ENCODE peak calls at places on chromosomes 7 and 10, in ten cellular contexts. One of them, this sample, is unnamed.

GRCh38 chr10:67438605-67439258 is 257.3 kb downstream of the CTNNA3 start:
- DNase-seq in heart left ventricle: no peak
- DNase-seq in H7: no peak
- DNase-seq in body of pancreas: no peak
- DNase-seq in skeletal muscle cell: no peak
- DNase-seq in heart right ventricle: no peak
- DNase-seq in A549: peak; percentile 1
- DNase-seq in CD8-positive, alpha-beta T cell: no peak
- DNase-seq in sigmoid colon: no peak
- DNase-seq in HCT116: no peak
- DNase-seq in this sample: no peak

GRCh38 chr10:111087968-111088505 is 11.2 kb downstream of the ADRA2A start:
- DNase-seq in heart left ventricle: no peak
- DNase-seq in H7: no peak
- DNase-seq in body of pancreas: no peak
- DNase-seq in skeletal muscle cell: no peak
- DNase-seq in heart right ventricle: no peak
- DNase-seq in A549: no peak
- DNase-seq in CD8-positive, alpha-beta T cell: no peak
- DNase-seq in sigmoid colon: no peak
- DNase-seq in HCT116: no peak
- DNase-seq in this sample: no peak

GRCh38 chr7:12803542-12803941 is 116.1 kb downstream of the ARL4A start:
- DNase-seq in heart left ventricle: no peak
- DNase-seq in H7: no peak
- DNase-seq in body of pancreas: no peak
- DNase-seq in skeletal muscle cell: no peak
- DNase-seq in heart right ventricle: no peak
- DNase-seq in A549: no peak
- DNase-seq in CD8-positive, alpha-beta T cell: no peak
- DNase-seq in sigmoid colon: no peak
- DNase-seq in HCT116: no peak
- DNase-seq in this sample: no peak

GRCh38 chr7:3682028-3682712 is 381.1 kb downstream of the SDK1 start:
- DNase-seq in heart left ventricle: no peak
- DNase-seq in H7: no peak
- DNase-seq in body of pancreas: peak; percentile 35
- DNase-seq in skeletal muscle cell: no peak
- DNase-seq in heart right ventricle: no peak
- DNase-seq in A549: no peak
- DNase-seq in CD8-positive, alpha-beta T cell: no peak
- DNase-seq in sigmoid colon: peak; percentile 50
- DNase-seq in HCT116: no peak
- DNase-seq in this sample: no peak

GRCh38 chr10:20089884-20090283 is 273.7 kb downstream of the PLXDC2 start:
- DNase-seq in heart left ventricle: no peak
- DNase-seq in H7: no peak
- DNase-seq in body of pancreas: no peak
- DNase-seq in skeletal muscle cell: no peak
- DNase-seq in heart right ventricle: no peak
- DNase-seq in A549: no peak
- DNase-seq in CD8-positive, alpha-beta T cell: no peak
- DNase-seq in sigmoid colon: no peak
- DNase-seq in HCT116: no peak
- DNase-seq in this sample: no peak

GRCh38 chr10:69846252-69847000 is 44.7 kb downstream of the COL13A1 start:
- DNase-seq in heart left ventricle: no peak
- DNase-seq in H7: peak; percentile 73
- DNase-seq in body of pancreas: no peak
- DNase-seq in skeletal muscle cell: no peak
- DNase-seq in heart right ventricle: no peak
- DNase-seq in A549: no peak
- DNase-seq in CD8-positive, alpha-beta T cell: no peak
- DNase-seq in sigmoid colon: no peak
- DNase-seq in HCT116: no peak
- DNase-seq in this sample: peak; percentile 28

GRCh38 chr10:3151889-3152565 is 20.6 kb downstream of the PITRM1 start:
- DNase-seq in heart left ventricle: no peak
- DNase-seq in H7: no peak
- DNase-seq in body of pancreas: no peak
- DNase-seq in skeletal muscle cell: no peak
- DNase-seq in heart right ventricle: no peak
- DNase-seq in A549: no peak
- DNase-seq in CD8-positive, alpha-beta T cell: no peak
- DNase-seq in sigmoid colon: no peak
- DNase-seq in HCT116: no peak
- DNase-seq in this sample: no peak

GRCh38 chr10:5094265-5095205 is at the start of gene AKR1C3:
- DNase-seq in heart left ventricle: peak; percentile 24
- DNase-seq in H7: peak; percentile 39
- DNase-seq in body of pancreas: peak; percentile 18
- DNase-seq in skeletal muscle cell: peak; percentile 30
- DNase-seq in heart right ventricle: peak; percentile 9
- DNase-seq in A549: peak; percentile 94
- DNase-seq in CD8-positive, alpha-beta T cell: no peak
- DNase-seq in sigmoid colon: no peak
- DNase-seq in HCT116: peak; percentile 51
- DNase-seq in this sample: peak; percentile 57

GRCh38 chr10:71985542-71986250 is 21.5 kb downstream of the CHST3 start:
- DNase-seq in heart left ventricle: peak; percentile 57
- DNase-seq in H7: no peak
- DNase-seq in body of pancreas: no peak
- DNase-seq in skeletal muscle cell: peak; percentile 87
- DNase-seq in heart right ventricle: peak; percentile 66
- DNase-seq in A549: no peak
- DNase-seq in CD8-positive, alpha-beta T cell: no peak
- DNase-seq in sigmoid colon: no peak
- DNase-seq in HCT116: no peak
- DNase-seq in this sample: peak; percentile 26

GRCh38 chr10:58464956-58465355 is 47.7 kb upstream of the BICC1 start:
- DNase-seq in heart left ventricle: no peak
- DNase-seq in H7: peak; percentile 9
- DNase-seq in body of pancreas: no peak
- DNase-seq in skeletal muscle cell: no peak
- DNase-seq in heart right ventricle: no peak
- DNase-seq in A549: no peak
- DNase-seq in CD8-positive, alpha-beta T cell: no peak
- DNase-seq in sigmoid colon: no peak
- DNase-seq in HCT116: no peak
- DNase-seq in this sample: no peak

GRCh38 chr7:132541656-132542055 is 34.6 kb downstream of the PLXNA4 start:
- DNase-seq in heart left ventricle: no peak
- DNase-seq in H7: peak; percentile 60
- DNase-seq in body of pancreas: no peak
- DNase-seq in skeletal muscle cell: no peak
- DNase-seq in heart right ventricle: no peak
- DNase-seq in A549: no peak
- DNase-seq in CD8-positive, alpha-beta T cell: no peak
- DNase-seq in sigmoid colon: no peak
- DNase-seq in HCT116: no peak
- DNase-seq in this sample: no peak

GRCh38 chr7:140165422-140165821 is 11.4 kb downstream of the KDM7A start:
- DNase-seq in heart left ventricle: no peak
- DNase-seq in H7: no peak
- DNase-seq in body of pancreas: no peak
- DNase-seq in skeletal muscle cell: peak; percentile 75
- DNase-seq in heart right ventricle: no peak
- DNase-seq in A549: peak; percentile 50
- DNase-seq in CD8-positive, alpha-beta T cell: no peak
- DNase-seq in sigmoid colon: no peak
- DNase-seq in HCT116: peak; percentile 35
- DNase-seq in this sample: no peak

DNA sequence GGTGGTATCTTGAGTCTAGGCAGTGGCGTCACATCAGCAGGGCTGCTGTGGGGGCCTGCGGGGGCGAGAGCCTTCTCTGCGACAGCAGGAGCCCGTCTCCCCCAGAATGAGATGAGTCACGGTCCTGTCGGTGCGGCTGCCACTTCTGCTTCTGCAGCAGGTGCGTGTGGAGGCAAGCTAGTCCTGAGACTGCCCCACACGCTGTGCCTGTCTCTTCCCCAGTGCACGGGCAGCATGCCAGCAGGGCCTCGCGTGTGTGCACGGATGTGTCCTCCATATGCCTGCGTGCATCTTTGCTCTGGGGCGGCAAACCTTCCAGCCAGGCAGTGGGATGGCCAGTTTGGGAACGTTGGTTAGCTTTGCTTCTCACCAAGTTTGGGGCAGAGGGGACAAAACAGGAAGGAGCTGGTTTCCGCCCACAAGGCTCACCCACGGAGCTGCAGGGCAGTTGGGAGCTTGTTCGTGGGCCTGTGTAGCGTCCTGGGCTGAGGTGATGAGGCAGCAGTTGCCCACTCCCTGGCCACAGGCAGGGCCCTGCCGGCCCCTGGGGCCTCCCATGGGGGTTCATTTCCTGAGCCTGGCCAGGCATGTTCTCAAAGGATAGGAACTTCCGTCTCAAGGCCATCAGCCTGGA is 60.8 kb upstream of the PPIF start:
- DNase-seq in heart left ventricle: peak; percentile 64
- DNase-seq in H7: no peak
- DNase-seq in body of pancreas: peak; percentile 70
- DNase-seq in skeletal muscle cell: no peak
- DNase-seq in heart right ventricle: peak; percentile 57
- DNase-seq in A549: no peak
- DNase-seq in CD8-positive, alpha-beta T cell: peak; percentile 86
- DNase-seq in sigmoid colon: peak; percentile 92
- DNase-seq in HCT116: no peak
- DNase-seq in this sample: no peak
- H3K4me3 ChIP-seq in heart left ventricle: no peak overlapping the region
- H3K4me3 ChIP-seq in H7: no peak overlapping the region
- H3K4me3 ChIP-seq in body of pancreas: no peak overlapping the region
- H3K4me3 ChIP-seq in skeletal muscle cell: no peak overlapping the region
- H3K4me3 ChIP-seq in heart right ventricle: no peak overlapping the region
- H3K4me3 ChIP-seq in A549: no peak overlapping the region
- H3K4me3 ChIP-seq in CD8-positive, alpha-beta T cell: peak overlapping the region; percentile 16
- H3K4me3 ChIP-seq in sigmoid colon: no peak overlapping the region
- H3K4me3 ChIP-seq in HCT116: no peak overlapping the region
- H3K4me3 ChIP-seq in this sample: no peak overlapping the region

GRCh38 chr7:130921391-130922180 is 187.6 kb upstream of the KLF14 start:
- DNase-seq in heart left ventricle: peak; percentile 72
- DNase-seq in H7: no peak
- DNase-seq in body of pancreas: peak; percentile 51
- DNase-seq in skeletal muscle cell: peak; percentile 54
- DNase-seq in heart right ventricle: peak; percentile 71
- DNase-seq in A549: no peak
- DNase-seq in CD8-positive, alpha-beta T cell: no peak
- DNase-seq in sigmoid colon: peak; percentile 79
- DNase-seq in HCT116: no peak
- DNase-seq in this sample: peak; percentile 66
- H3K4me3 ChIP-seq in heart left ventricle: peak overlapping the region; percentile 29
- H3K4me3 ChIP-seq in H7: no peak overlapping the region
- H3K4me3 ChIP-seq in body of pancreas: no peak overlapping the region
- H3K4me3 ChIP-seq in skeletal muscle cell: peak overlapping the region; percentile 14
- H3K4me3 ChIP-seq in heart right ventricle: peak overlapping the region; percentile 6
- H3K4me3 ChIP-seq in A549: peak overlapping the region; percentile 3
- H3K4me3 ChIP-seq in CD8-positive, alpha-beta T cell: no peak overlapping the region
- H3K4me3 ChIP-seq in sigmoid colon: no peak overlapping the region
- H3K4me3 ChIP-seq in HCT116: no peak overlapping the region
- H3K4me3 ChIP-seq in this sample: peak overlapping the region; percentile 28

GRCh38 chr10:51985326-51985725 is 285.9 kb upstream of the CSTF2T start:
- DNase-seq in heart left ventricle: no peak
- DNase-seq in H7: no peak
- DNase-seq in body of pancreas: no peak
- DNase-seq in skeletal muscle cell: no peak
- DNase-seq in heart right ventricle: no peak
- DNase-seq in A549: no peak
- DNase-seq in CD8-positive, alpha-beta T cell: no peak
- DNase-seq in sigmoid colon: no peak
- DNase-seq in HCT116: no peak
- DNase-seq in this sample: no peak
- H3K4me3 ChIP-seq in heart left ventricle: no peak overlapping the region
- H3K4me3 ChIP-seq in H7: no peak overlapping the region
- H3K4me3 ChIP-seq in body of pancreas: no peak overlapping the region
- H3K4me3 ChIP-seq in skeletal muscle cell: no peak overlapping the region
- H3K4me3 ChIP-seq in heart right ventricle: no peak overlapping the region
- H3K4me3 ChIP-seq in A549: no peak overlapping the region
- H3K4me3 ChIP-seq in CD8-positive, alpha-beta T cell: no peak overlapping the region
- H3K4me3 ChIP-seq in sigmoid colon: no peak overlapping the region
- H3K4me3 ChIP-seq in HCT116: no peak overlapping the region
- H3K4me3 ChIP-seq in this sample: no peak overlapping the region

GRCh38 chr10:100725869-100726426 is 19.4 kb upstream of the PAX2 start:
- DNase-seq in heart left ventricle: no peak
- DNase-seq in H7: no peak
- DNase-seq in body of pancreas: no peak
- DNase-seq in skeletal muscle cell: no peak
- DNase-seq in heart right ventricle: no peak
- DNase-seq in A549: no peak
- DNase-seq in CD8-positive, alpha-beta T cell: no peak
- DNase-seq in sigmoid colon: peak; percentile 52
- DNase-seq in HCT116: no peak
- DNase-seq in this sample: no peak

GRCh38 chr10:100723769-100724530 is 21.4 kb upstream of the PAX2 start:
- DNase-seq in heart left ventricle: no peak
- DNase-seq in H7: peak; percentile 85
- DNase-seq in body of pancreas: no peak
- DNase-seq in skeletal muscle cell: no peak
- DNase-seq in heart right ventricle: no peak
- DNase-seq in A549: no peak
- DNase-seq in CD8-positive, alpha-beta T cell: no peak
- DNase-seq in sigmoid colon: peak; percentile 28
- DNase-seq in HCT116: no peak
- DNase-seq in this sample: no peak

GRCh38 chr10:100723180-100723579 is 22.2 kb upstream of the PAX2 start:
- DNase-seq in heart left ventricle: no peak
- DNase-seq in H7: no peak
- DNase-seq in body of pancreas: no peak
- DNase-seq in skeletal muscle cell: no peak
- DNase-seq in heart right ventricle: no peak
- DNase-seq in A549: no peak
- DNase-seq in CD8-positive, alpha-beta T cell: no peak
- DNase-seq in sigmoid colon: peak; percentile 35
- DNase-seq in HCT116: no peak
- DNase-seq in this sample: no peak

GRCh38 chr10:100725041-100725440 is 20.3 kb upstream of the PAX2 start:
- DNase-seq in heart left ventricle: no peak
- DNase-seq in H7: peak; percentile 65
- DNase-seq in body of pancreas: no peak
- DNase-seq in skeletal muscle cell: no peak
- DNase-seq in heart right ventricle: no peak
- DNase-seq in A549: no peak
- DNase-seq in CD8-positive, alpha-beta T cell: no peak
- DNase-seq in sigmoid colon: peak; percentile 24
- DNase-seq in HCT116: no peak
- DNase-seq in this sample: no peak

GRCh38 chr10:100724531-100725027 is 20.8 kb upstream of the PAX2 start:
- DNase-seq in heart left ventricle: no peak
- DNase-seq in H7: peak; percentile 82
- DNase-seq in body of pancreas: no peak
- DNase-seq in skeletal muscle cell: no peak
- DNase-seq in heart right ventricle: no peak
- DNase-seq in A549: no peak
- DNase-seq in CD8-positive, alpha-beta T cell: no peak
- DNase-seq in sigmoid colon: peak; percentile 36
- DNase-seq in HCT116: no peak
- DNase-seq in this sample: no peak
- H3K4me3 ChIP-seq in heart left ventricle: no peak overlapping the region
- H3K4me3 ChIP-seq in H7: no peak overlapping the region
- H3K4me3 ChIP-seq in body of pancreas: no peak overlapping the region
- H3K4me3 ChIP-seq in skeletal muscle cell: no peak overlapping the region
- H3K4me3 ChIP-seq in heart right ventricle: peak overlapping the region; percentile 3
- H3K4me3 ChIP-seq in A549: no peak overlapping the region
- H3K4me3 ChIP-seq in CD8-positive, alpha-beta T cell: no peak overlapping the region
- H3K4me3 ChIP-seq in sigmoid colon: no peak overlapping the region
- H3K4me3 ChIP-seq in HCT116: no peak overlapping the region
- H3K4me3 ChIP-seq in this sample: no peak overlapping the region

GRCh38 chr7:155338632-155339320 is 41.1 kb downstream of the INSIG1 start:
- DNase-seq in heart left ventricle: no peak
- DNase-seq in H7: no peak
- DNase-seq in body of pancreas: peak; percentile 29
- DNase-seq in skeletal muscle cell: no peak
- DNase-seq in heart right ventricle: no peak
- DNase-seq in A549: no peak
- DNase-seq in CD8-positive, alpha-beta T cell: peak; percentile 44
- DNase-seq in sigmoid colon: peak; percentile 45
- DNase-seq in HCT116: no peak
- DNase-seq in this sample: no peak
- H3K4me3 ChIP-seq in heart left ventricle: no peak overlapping the region
- H3K4me3 ChIP-seq in H7: no peak overlapping the region
- H3K4me3 ChIP-seq in body of pancreas: no peak overlapping the region
- H3K4me3 ChIP-seq in skeletal muscle cell: no peak overlapping the region
- H3K4me3 ChIP-seq in heart right ventricle: no peak overlapping the region
- H3K4me3 ChIP-seq in A549: no peak overlapping the region
- H3K4me3 ChIP-seq in CD8-positive, alpha-beta T cell: peak overlapping the region; percentile 21
- H3K4me3 ChIP-seq in sigmoid colon: no peak overlapping the region
- H3K4me3 ChIP-seq in HCT116: no peak overlapping the region
- H3K4me3 ChIP-seq in this sample: no peak overlapping the region